ENCODE peak calls at places on chromosomes 1 and 21, in six cellular contexts. E, U, R, V, T and O are unnamed samples. For H3K9me3, the result is how much of the 10 kb centered on the place peaks cover.

GRCh38 chr21:40902993-40903392 is 56.0 kb upstream of the DSCAM start:
- DNase-seq in E (no peak), R (no peak), T (no peak), U (no peak), V (no peak), O (no peak)

GRCh38 chr1:33180226-33181037 is 1.4 kb downstream of the TRIM62 start:
- DNase-seq in R (peak), T (peak), V (peak), U (peak), E (peak), O (peak)

GRCh38 chr1:29474845-29475244 is 238.5 kb downstream of the PTPRU start:
- DNase-seq in E (no peak), R (no peak), V (no peak), U (no peak), T (no peak), O (no peak)

GRCh38 chr1:238675241-238675640 is 711.1 kb upstream of the CHRM3 start:
- DNase-seq in E (no peak), U (no peak), V (no peak), R (no peak), T (no peak), O (no peak)

GRCh38 chr1:910881-911721 is 12.6 kb upstream of the SAMD11 start:
- DNase-seq in V (no peak), T (peak), R (no peak), E (peak), U (no peak), O (peak)

GRCh38 chr1:207115269-207115668 is 11.2 kb downstream of the C4BPA start:
- DNase-seq in R (peak), E (no peak), U (no peak), V (no peak), T (no peak), O (no peak)

GRCh38 chr21:14361958-14362357 is 21.0 kb downstream of the HSPA13 start:
- DNase-seq in T (no peak), U (no peak), V (no peak), E (no peak), R (peak), O (no peak)

GRCh38 chr1:218363141-218363540 is 18.0 kb downstream of the TGFB2 start:
- DNase-seq in U (no peak), V (no peak), T (no peak), E (no peak), R (no peak), O (no peak)

GRCh38 chr1:234107416-234108021 is 203.0 kb downstream of the SLC35F3 start:
- DNase-seq in U (no peak), R (no peak), T (no peak), E (no peak), V (no peak), O (no peak)

GRCh38 chr1:115953180-115953579 is 23.1 kb upstream of the SLC22A15 start:
- DNase-seq in T (no peak), V (no peak), R (no peak), E (no peak), U (no peak), O (no peak)

GRCh38 chr1:223114871-223115270 is 28.2 kb downstream of the TLR5 start:
- DNase-seq in U (no peak), R (peak), V (no peak), E (no peak), T (no peak), O (no peak)

GRCh38 chr21:33975548-33976081 is 60.0 kb upstream of the ATP5PO start:
- DNase-seq in U (no peak), E (peak), V (peak), T (peak), R (peak), O (no peak)

GRCh38 chr1:107865627-107866026 is 99.4 kb downstream of the VAV3 start:
- DNase-seq in T (no peak), E (no peak), R (no peak), V (no peak), U (no peak), O (no peak)
- H3K9me3 ChIP-seq in T (under half), E (under half), R (under half), V (under half), U (under half), O (under half)

DNA sequence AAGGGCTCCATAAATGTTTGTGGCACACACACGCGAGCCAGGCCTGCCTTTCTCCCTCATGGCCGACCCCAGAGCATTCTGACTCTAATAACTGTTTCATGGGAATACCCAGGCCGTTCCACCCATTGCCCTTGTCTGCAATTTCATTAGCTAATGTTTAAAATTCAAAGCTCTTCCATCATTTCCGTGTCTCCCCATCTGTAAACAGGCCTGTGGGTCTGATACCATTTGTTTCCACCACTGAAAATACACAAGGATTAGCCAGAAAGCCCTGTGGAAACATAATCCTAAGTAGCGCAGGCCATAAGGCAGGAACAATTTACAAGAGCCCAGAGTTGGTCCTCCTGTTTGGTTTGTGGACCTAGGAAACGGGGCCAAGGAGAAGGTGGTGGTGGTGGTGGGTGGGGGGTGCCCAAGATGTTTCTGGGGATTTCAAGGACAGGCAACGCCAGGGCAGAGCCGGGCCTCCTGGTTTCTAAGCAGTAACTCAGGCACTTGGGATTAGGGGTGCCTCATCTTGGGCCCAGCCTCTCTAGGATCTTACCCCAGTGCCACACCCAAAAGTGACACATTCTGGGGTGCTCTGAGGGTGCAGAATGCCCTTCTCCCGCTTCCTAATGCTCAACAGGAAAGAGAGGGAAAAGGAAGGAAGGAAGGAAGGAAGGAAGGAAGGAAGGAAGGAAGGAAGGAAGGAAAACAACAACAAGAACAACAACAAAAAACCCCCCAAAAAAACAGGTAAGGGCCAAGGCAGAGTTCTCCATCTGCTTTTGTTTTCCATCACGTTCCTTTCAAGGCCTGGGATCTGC is 79.4 kb downstream of the SSBP3 start:
- DNase-seq in U (no peak), V (no peak), R (no peak), T (no peak), E (peak), O (no peak)
- H3K4me3 ChIP-seq in U (no peak), V (no peak), R (no peak), T (no peak), E (no peak), O (no peak)

GRCh38 chr21:22231013-22231412 is 1232.8 kb downstream of the NCAM2 start:
- DNase-seq in R (no peak), U (no peak), E (no peak), V (no peak), T (no peak), O (no peak)
- H3K9me3 ChIP-seq in R (under half), U (under half), E (under half), V (under half), T (under half), O (under half)

GRCh38 chr1:89170171-89171066 is 5.4 kb downstream of the GBP7 start:
- DNase-seq in R (no peak), V (no peak), T (no peak), U (no peak), E (no peak), O (no peak)
- H3K4me3 ChIP-seq in R (no peak), V (no peak), T (no peak), U (no peak), E (no peak), O (no peak)

DNA sequence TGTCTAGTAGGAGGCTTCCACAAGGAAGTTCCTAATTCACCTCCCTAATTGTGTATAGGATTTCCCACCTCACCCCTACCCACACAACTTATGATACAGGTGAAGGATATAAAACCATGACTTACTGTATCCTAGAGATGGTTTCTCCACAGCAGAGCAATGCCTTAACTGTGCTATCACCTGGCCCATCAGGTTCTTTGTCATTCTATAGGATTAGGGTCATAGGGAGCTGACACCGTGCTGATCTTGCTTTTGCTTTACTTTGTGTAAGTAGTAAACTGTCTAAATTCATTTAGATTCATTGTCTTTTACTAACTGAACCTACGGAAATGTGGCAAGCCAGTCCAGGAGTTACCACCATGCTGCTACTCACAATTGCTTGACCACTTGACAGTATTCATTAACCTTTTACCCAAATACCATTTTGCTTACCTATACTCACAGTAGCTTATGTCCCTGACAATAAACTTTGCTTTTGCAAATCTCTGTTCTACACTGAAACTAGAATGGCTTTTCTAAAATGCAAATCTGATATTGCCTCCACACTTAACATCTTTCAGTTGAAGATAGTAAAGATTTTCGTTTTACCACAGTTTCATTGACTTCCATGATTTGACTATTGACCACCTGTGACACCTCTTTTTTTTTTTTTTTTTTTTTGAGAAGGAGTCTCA is 147.6 kb downstream of the IFI44 start:
- DNase-seq in U (no peak), V (no peak), R (no peak), T (no peak), E (no peak), O (no peak)
- H3K9me3 ChIP-seq in U (under half), V (under half), R (under half), T (under half), E (under half), O (under half)

GRCh38 chr1:45205000-45205909 is 1.1 kb downstream of the ZSWIM5 start:
- DNase-seq in R (peak), V (peak), E (peak), U (no peak), T (no peak), O (peak)
- H3K4me3 ChIP-seq in R (peak), V (peak), E (peak), U (peak), T (no peak), O (peak)